ENCODE peak calls at places on chromosomes 2 and 18, in five cellular contexts. One of them, this sample, is unnamed.

GRCh38 chr2:240129731-240130392 is 6.2 kb downstream of the COPS9 start:
- DNase-seq in endodermal cell: peak; percentile 31
- DNase-seq in Peyer's patch: peak; percentile 27
- DNase-seq in psoas muscle: no peak
- DNase-seq in left lung: peak; percentile 19
- DNase-seq in this sample: no peak

GRCh38 chr2:143778981-143779380 is 649.8 kb downstream of the ARHGAP15 start:
- DNase-seq in psoas muscle: no peak
- DNase-seq in Peyer's patch: no peak
- DNase-seq in endodermal cell: peak; percentile 86
- DNase-seq in left lung: no peak
- DNase-seq in this sample: no peak

GRCh38 chr2:233288663-233289062 is 19.0 kb upstream of the SAG start:
- DNase-seq in endodermal cell: no peak
- DNase-seq in left lung: no peak
- DNase-seq in psoas muscle: no peak
- DNase-seq in Peyer's patch: peak; percentile 31
- DNase-seq in this sample: no peak

GRCh38 chr2:85549826-85550225 is 10.9 kb downstream of the MAT2A start:
- DNase-seq in Peyer's patch: no peak
- DNase-seq in endodermal cell: no peak
- DNase-seq in psoas muscle: no peak
- DNase-seq in left lung: no peak
- DNase-seq in this sample: no peak

GRCh38 chr2:200735061-200735460 is 76.6 kb upstream of the BZW1 start:
- DNase-seq in Peyer's patch: no peak
- DNase-seq in endodermal cell: no peak
- DNase-seq in psoas muscle: no peak
- DNase-seq in left lung: no peak
- DNase-seq in this sample: no peak

GRCh38 chr2:40093036-40093673 is 314.1 kb upstream of the THUMPD2 start:
- DNase-seq in left lung: no peak
- DNase-seq in endodermal cell: no peak
- DNase-seq in psoas muscle: no peak
- DNase-seq in Peyer's patch: no peak
- DNase-seq in this sample: no peak

GRCh38 chr2:169765523-169765922 is 31.9 kb downstream of the KLHL23 start:
- DNase-seq in psoas muscle: no peak
- DNase-seq in endodermal cell: no peak
- DNase-seq in Peyer's patch: no peak
- DNase-seq in left lung: no peak
- DNase-seq in this sample: no peak

GRCh38 chr2:202113571-202114142 is 40.6 kb downstream of the KIAA2012 start:
- DNase-seq in psoas muscle: no peak
- DNase-seq in Peyer's patch: no peak
- DNase-seq in endodermal cell: no peak
- DNase-seq in left lung: no peak
- DNase-seq in this sample: no peak

GRCh38 chr2:191927991-191928390 is 81.1 kb upstream of the CAVIN2 start:
- DNase-seq in Peyer's patch: no peak
- DNase-seq in left lung: no peak
- DNase-seq in psoas muscle: no peak
- DNase-seq in endodermal cell: no peak
- DNase-seq in this sample: no peak

GRCh38 chr2:227834423-227834822 is 20.8 kb downstream of the CCL20 start:
- DNase-seq in psoas muscle: no peak
- DNase-seq in Peyer's patch: no peak
- DNase-seq in endodermal cell: no peak
- DNase-seq in left lung: no peak
- DNase-seq in this sample: no peak

GRCh38 chr2:176554107-176555048 is 285.1 kb downstream of the MTX2 start:
- DNase-seq in left lung: no peak
- DNase-seq in psoas muscle: no peak
- DNase-seq in Peyer's patch: peak; percentile 63
- DNase-seq in endodermal cell: peak; percentile 67
- DNase-seq in this sample: no peak

DNA sequence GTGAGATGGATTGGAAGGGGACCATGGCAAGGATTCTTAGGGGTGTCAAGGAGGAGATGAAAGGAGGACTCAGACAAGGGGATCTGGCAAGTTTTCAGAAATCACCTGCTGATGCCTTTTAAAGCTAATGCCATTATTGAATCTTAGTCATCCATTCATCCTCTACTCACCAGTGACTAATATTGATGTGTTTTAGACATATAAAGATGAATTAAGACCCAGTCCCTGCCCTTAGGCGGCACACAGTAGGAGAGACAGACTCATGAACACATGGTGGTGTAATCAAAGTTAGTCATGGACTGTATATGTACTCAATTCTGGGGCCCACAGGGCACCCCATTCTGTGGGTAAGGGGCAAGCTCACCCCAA is 56.5 kb upstream of the ATL2 start:
- DNase-seq in endodermal cell: no peak
- DNase-seq in Peyer's patch: no peak
- DNase-seq in left lung: no peak
- DNase-seq in psoas muscle: no peak
- DNase-seq in this sample: no peak
- H3K27ac ChIP-seq in endodermal cell: no peak overlapping the region
- H3K27ac ChIP-seq in Peyer's patch: no peak overlapping the region
- H3K27ac ChIP-seq in left lung: no peak overlapping the region
- H3K27ac ChIP-seq in psoas muscle: no peak overlapping the region
- H3K27ac ChIP-seq in this sample: no peak overlapping the region

GRCh38 chr2:109586687-109587086 is 27.1 kb downstream of the SEPTIN10 start:
- DNase-seq in endodermal cell: no peak
- DNase-seq in Peyer's patch: no peak
- DNase-seq in left lung: no peak
- DNase-seq in psoas muscle: no peak
- DNase-seq in this sample: no peak

DNA sequence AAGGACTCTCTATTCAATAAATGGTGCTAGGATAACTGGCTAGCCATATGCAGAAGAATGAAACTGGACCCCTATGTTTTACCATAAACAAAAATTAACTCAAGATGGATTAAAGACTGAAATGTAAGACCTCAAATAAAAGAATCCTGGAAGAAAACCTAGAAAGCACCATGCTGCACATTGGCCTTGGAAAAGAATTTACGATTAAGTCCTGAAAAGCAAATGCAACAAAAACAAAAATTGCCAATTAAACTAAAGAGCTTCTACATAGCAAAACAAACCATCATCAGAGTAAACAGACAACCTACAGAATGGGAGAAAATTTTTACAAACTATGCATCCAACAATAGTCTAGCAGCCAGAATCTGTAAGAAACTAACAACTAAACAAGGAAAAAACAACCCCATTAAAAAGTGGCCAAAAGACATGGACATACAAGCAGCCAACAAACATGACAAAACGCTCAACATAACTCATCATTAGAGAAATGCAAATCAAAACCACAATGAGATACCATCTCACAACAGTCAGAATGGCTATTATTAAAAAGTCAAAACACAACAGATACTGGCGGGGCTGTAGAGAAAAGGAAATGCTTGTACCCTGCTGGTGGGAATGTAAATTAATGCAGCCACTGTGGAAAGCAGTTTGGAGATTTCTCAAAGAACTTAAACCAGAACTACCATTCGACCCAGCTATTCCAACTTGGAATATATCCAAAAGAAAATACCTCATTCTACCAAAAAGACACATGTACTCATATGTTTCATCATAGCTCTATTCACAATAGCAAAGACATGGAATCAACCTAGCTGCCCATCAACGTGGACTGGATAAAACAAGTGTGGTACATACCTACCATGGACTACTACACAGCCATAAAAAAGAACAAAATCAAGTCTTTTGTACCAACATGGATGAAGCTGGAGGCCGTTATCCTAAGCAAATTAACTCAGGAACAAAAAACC is 30.6 kb downstream of the SEPTIN10 start:
- DNase-seq in left lung: no peak
- DNase-seq in psoas muscle: no peak
- DNase-seq in endodermal cell: no peak
- DNase-seq in Peyer's patch: no peak
- DNase-seq in this sample: no peak
- TF ChIP-seq CTCF in left lung: no peak
- TF ChIP-seq CTCF in psoas muscle: no peak
- TF ChIP-seq CTCF in endodermal cell: peak; percentile 54
- TF ChIP-seq CTCF in Peyer's patch: no peak
- TF ChIP-seq CTCF in this sample: no peak

DNA sequence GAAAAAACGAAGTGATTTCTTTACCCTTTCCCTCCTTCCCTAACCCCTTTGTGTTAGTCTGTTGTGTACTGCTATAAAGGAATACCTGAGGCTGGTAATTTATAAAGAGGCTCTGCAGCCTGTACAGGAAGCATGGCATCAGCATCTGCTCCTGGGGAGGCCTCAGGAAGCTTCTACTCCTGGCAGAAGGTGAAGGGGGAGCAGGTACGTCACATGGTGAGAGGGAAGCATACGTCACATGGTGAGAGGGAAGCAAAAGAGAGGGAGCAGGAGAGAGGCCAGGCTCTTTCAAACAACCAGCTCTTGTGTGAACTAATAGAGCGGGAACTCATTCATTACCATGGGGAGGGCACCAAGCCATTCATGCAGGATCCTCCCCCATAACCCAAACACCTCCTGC is 126.2 kb downstream of the CAPN13 start:
- DNase-seq in left lung: no peak
- DNase-seq in Peyer's patch: no peak
- DNase-seq in psoas muscle: no peak
- DNase-seq in endodermal cell: no peak
- DNase-seq in this sample: no peak
- H3K27ac ChIP-seq in left lung: no peak overlapping the region
- H3K27ac ChIP-seq in Peyer's patch: no peak overlapping the region
- H3K27ac ChIP-seq in psoas muscle: no peak overlapping the region
- H3K27ac ChIP-seq in endodermal cell: no peak overlapping the region
- H3K27ac ChIP-seq in this sample: no peak overlapping the region

DNA sequence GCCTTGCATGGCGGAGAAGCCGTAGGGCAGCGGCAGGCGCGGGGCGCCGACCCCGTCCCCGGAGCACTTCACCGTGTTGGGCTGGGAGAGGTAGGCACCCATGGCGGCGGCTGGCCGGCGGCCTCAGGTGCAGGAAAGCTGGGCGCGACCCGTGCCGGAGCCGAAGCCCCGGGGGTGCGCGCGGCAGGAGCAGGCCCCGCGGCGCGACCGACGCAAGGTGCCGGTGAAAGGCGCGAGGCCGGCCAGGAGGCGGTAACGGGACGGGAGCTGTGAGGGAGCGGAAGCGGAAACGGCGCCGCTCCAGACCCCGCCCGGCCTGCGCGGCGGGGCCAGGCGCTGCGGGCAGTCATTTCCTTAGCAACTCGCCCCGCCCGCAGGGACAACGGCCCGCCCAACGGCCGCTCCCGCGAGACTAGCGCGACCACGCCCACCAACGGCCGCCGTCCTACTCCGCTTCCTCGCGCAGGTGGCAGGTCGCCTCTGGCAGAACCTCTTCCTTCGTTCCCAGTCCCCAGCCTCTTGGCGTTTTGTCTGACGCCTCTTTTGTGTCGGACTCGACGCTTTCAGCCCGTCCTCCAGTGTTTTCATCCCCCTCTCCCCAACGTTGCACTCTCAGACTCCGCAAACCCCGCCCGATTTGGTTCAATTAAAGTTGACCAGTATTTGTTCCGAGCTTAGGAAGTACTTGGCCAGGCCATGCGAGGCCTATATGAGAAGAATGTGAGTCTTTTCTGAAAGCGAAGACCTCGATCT is at the start of gene PPM1G:
- DNase-seq in left lung: peak; percentile 96
- DNase-seq in endodermal cell: peak; percentile 98
- DNase-seq in Peyer's patch: peak; percentile 98
- DNase-seq in psoas muscle: peak; percentile 95
- DNase-seq in this sample: peak; percentile 95
- TF ChIP-seq CTCF in left lung: no peak
- TF ChIP-seq CTCF in endodermal cell: no peak
- TF ChIP-seq CTCF in Peyer's patch: no peak
- TF ChIP-seq CTCF in psoas muscle: no peak
- TF ChIP-seq CTCF in this sample: no peak

DNA sequence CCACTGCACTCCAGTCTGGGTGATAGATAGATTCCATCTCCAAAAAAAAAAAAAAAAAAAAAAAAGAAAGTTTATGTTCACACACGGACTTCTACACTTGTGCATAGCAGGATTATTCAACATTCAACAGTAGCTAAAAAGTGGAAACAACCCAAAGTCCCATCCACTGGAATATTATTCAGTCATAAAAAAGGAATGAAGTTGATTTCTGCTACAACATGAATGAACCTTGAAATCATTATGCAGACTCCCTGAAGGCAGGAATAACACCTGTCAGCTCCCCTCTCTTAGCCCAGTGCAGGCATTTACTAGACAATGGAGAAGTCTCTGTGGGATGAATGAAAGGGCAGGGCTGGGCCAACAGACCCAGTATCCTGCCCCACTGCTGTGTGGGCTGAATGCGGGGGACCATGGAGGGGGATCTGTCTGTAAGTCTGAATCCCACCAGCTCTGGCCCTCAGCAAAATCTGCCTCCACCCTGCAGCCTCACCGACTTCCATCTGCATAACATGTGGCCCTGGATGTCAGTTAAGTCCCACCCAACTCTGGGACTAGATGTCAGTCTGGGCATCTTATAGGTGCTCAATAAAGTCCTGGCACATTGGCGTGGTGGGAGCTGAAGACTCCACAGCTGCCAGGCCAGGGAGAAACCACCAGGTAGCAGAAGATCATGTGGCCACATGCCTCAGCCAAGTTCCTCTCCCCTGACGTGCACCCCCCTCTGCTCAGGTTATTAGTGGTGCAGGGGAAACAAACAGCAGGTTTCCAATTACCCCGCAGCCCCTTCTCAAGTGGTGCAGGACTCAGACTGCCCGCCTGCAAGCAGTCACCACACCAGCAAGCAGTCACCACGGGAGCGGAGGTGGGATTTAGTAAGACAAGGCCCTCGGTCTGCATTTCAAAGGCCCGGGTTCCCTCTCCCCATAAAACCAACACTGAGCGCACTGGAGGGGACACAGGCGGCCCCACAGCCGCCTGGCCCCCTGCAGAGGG is 8.9 kb downstream of the ZFP36L2 start:
- DNase-seq in Peyer's patch: peak; percentile 67
- DNase-seq in psoas muscle: no peak
- DNase-seq in left lung: no peak
- DNase-seq in endodermal cell: peak; percentile 96
- DNase-seq in this sample: no peak
- H3K27ac ChIP-seq in Peyer's patch: peak overlapping the region; percentile 100
- H3K27ac ChIP-seq in psoas muscle: peak overlapping the region; percentile 91
- H3K27ac ChIP-seq in left lung: peak overlapping the region; percentile 99
- H3K27ac ChIP-seq in endodermal cell: peak overlapping the region; percentile 50
- H3K27ac ChIP-seq in this sample: peak overlapping the region; percentile 92

GRCh38 chr18:9055185-9055584 is 47.3 kb upstream of the NDUFV2 start:
- DNase-seq in left lung: no peak
- DNase-seq in endodermal cell: no peak
- DNase-seq in Peyer's patch: no peak
- DNase-seq in psoas muscle: no peak
- DNase-seq in this sample: no peak
- TF ChIP-seq CTCF in left lung: no peak
- TF ChIP-seq CTCF in endodermal cell: no peak
- TF ChIP-seq CTCF in Peyer's patch: no peak
- TF ChIP-seq CTCF in psoas muscle: peak; percentile 7
- TF ChIP-seq CTCF in this sample: no peak